ENCODE peak calls at places on chromosomes 16 and 17, in nine cellular contexts. R is ascending aorta; J is body of pancreas; U is vagina; V is left lung; H is CD4-positive, alpha-beta memory T cell; A is heart left ventricle; L is keratinocyte; C is fibroblast of lung. Y is an unnamed sample.

GRCh38 chr16:29198731-29199521 is 207.6 kb downstream of the NPIPB11 start:
- DNase-seq in R (no peak), J (no peak), U (peak; percentile 90), V (peak; percentile 27), H (no peak), A (peak; percentile 62), L (no peak), C (no peak), Y (no peak)

GRCh38 chr16:24610421-24610765 is 71.0 kb downstream of the RBBP6 start:
- DNase-seq in R (no peak), J (peak; percentile 16), U (no peak), V (no peak), H (no peak), A (peak; percentile 64), L (no peak), C (peak; percentile 46), Y (no peak)

GRCh38 chr16:10039220-10040096 is 142.8 kb downstream of the GRIN2A start:
- DNase-seq in R (no peak), J (peak; percentile 22), U (no peak), V (no peak), H (no peak), A (no peak), L (no peak), C (peak; percentile 37), Y (no peak)

GRCh38 chr16:56832768-56833167 is 32.2 kb upstream of the SLC12A3 start:
- DNase-seq in R (no peak), J (no peak), U (no peak), V (no peak), H (no peak), A (no peak), L (no peak), C (no peak), Y (no peak)

GRCh38 chr17:19933221-19933620 is 44.4 kb downstream of the AKAP10 start:
- DNase-seq in R (no peak), J (no peak), U (no peak), V (no peak), H (no peak), A (no peak), L (no peak), C (peak; percentile 45), Y (no peak)

GRCh38 chr17:42980766-42981397 is 517 bp downstream of the RUNDC1 start:
- DNase-seq in R (no peak), J (peak; percentile 54), U (no peak), V (peak; percentile 61), H (peak; percentile 59), A (peak; percentile 68), L (no peak), C (peak; percentile 68), Y (no peak)

GRCh38 chr16:83661656-83662055 is 146.1 kb upstream of the HSBP1 start:
- DNase-seq in R (no peak), J (no peak), U (no peak), V (no peak), H (no peak), A (no peak), L (peak; percentile 21), C (no peak), Y (no peak)

GRCh38 chr16:59213952-59214351 is 479.8 kb upstream of the GOT2 start:
- DNase-seq in R (no peak), J (no peak), U (no peak), V (no peak), H (no peak), A (no peak), L (no peak), C (peak; percentile 75), Y (no peak)

GRCh38 chr16:1642753-1643152 is 30.6 kb downstream of the CRAMP1 start:
- DNase-seq in R (no peak), J (no peak), U (no peak), V (no peak), H (no peak), A (no peak), L (no peak), C (no peak), Y (no peak)

GRCh38 chr16:14384745-14385144 is 245.3 kb downstream of the PARN start:
- DNase-seq in R (no peak), J (no peak), U (no peak), V (no peak), H (no peak), A (no peak), L (no peak), C (no peak), Y (no peak)

GRCh38 chr16:3131755-3132377 is 3.0 kb upstream of the ZNF213 start:
- DNase-seq in R (no peak), J (peak; percentile 47), U (no peak), V (no peak), H (no peak), A (no peak), L (no peak), C (peak; percentile 25), Y (no peak)

GRCh38 chr16:35148748-35149147 is 1689.3 kb downstream of the TP53TG3F start:
- DNase-seq in R (no peak), J (no peak), U (no peak), V (no peak), H (no peak), A (no peak), L (no peak), C (no peak), Y (no peak)

GRCh38 chr16:35146723-35147458 is 1687.5 kb downstream of the TP53TG3F start:
- DNase-seq in R (no peak), J (no peak), U (no peak), V (no peak), H (no peak), A (no peak), L (no peak), C (no peak), Y (no peak)

GRCh38 chr16:35146031-35146710 is 1686.8 kb downstream of the TP53TG3F start:
- DNase-seq in R (no peak), J (no peak), U (no peak), V (no peak), H (no peak), A (no peak), L (no peak), C (no peak), Y (no peak)

GRCh38 chr16:35149550-35149949 is 1690.1 kb downstream of the TP53TG3F start:
- DNase-seq in R (no peak), J (no peak), U (no peak), V (no peak), H (no peak), A (no peak), L (no peak), C (no peak), Y (no peak)

DNA sequence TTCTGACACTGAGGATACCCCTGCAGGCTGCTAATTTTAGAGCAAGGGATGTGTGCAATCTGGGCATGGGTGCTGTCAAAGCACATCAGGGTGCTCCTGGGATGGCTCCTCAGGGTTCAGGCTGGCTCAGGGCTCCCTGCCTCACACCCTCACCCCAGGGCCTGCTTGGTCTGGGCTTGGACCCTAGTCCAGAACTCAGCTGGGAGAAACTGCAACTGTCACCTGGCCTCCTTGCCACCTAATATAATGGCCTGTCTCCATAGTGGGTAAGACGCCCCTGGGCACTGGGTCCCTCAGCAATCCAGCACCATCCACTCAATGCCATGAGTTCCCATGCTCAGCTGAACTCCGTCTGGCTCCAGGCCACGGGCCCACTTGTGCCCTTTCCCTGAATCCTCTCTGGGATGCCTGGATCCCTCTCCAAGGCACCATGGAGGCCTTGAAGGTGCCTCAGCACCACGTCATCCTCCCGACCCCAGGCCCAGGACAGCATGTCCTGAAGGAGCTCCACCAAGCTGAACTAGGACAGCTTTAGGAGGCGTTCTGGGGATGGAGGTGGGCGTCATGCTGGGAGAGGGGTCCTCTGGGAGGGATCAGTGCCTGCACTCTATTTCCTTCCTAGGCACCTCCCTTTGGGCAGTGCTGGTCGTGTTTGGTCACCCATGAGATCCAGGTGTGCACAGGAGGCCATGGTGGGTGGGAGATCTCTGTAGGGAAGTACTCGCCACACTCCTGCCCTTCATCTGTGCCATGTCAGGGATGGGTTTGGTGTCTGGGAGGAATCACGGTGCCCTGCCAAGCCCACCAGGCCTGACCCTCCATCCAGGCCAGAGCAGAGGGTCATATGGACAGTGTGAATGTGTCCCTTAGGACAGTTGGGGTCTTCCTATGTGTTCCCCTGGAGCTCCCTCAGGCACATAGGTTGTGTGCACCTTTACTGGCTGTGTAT is 1688.4 kb downstream of the TP53TG3F start:
- DNase-seq in R (no peak), J (no peak), U (no peak), V (no peak), H (no peak), A (no peak), L (no peak), C (no peak), Y (no peak)
- H3K9me3 ChIP-seq in R (no peaks in the 10 kb centered on the region), J (no peaks in the 10 kb centered on the region), U (no peaks in the 10 kb centered on the region), V (peaks cover 91% of the 10 kb centered on the region), H (no peaks in the 10 kb centered on the region), A (no peaks in the 10 kb centered on the region), L (peaks cover 6% of the 10 kb centered on the region), C (no peaks in the 10 kb centered on the region), Y (peaks cover 5% of the 10 kb centered on the region)

GRCh38 chr17:47287068-47287467 is 33.4 kb downstream of the ITGB3 start:
- DNase-seq in R (no peak), J (no peak), U (no peak), V (no peak), H (no peak), A (no peak), L (no peak), C (no peak), Y (no peak)
- H3K4me3 ChIP-seq in R (no peak overlapping the region), J (no peak overlapping the region), U (no peak overlapping the region), V (no peak overlapping the region), H (no peak overlapping the region), A (no peak overlapping the region), L (no peak overlapping the region), C (no peak overlapping the region), Y (no peak overlapping the region)

DNA sequence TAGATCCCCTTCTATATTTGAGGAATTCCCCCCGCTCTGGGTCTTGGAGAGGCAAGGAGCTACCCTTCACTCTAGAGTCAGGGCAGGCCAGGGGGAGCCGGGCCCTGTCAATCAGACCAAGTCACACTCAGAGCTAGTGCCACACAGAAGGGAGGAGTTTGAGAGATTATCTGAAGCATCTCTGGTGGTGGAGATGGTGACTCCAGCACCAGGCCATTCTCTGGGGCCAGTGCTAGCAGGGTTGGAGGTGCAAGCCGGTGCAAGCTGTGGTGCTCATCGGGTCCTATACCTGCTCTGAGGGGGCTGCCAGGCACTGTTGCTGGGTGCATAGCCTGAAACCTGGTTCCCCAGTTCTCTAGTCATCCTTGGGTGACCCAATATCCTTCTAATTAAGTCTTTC is 201.2 kb downstream of the COPRS start:
- DNase-seq in R (no peak), J (no peak), U (peak; percentile 67), V (no peak), H (no peak), A (no peak), L (no peak), C (no peak), Y (no peak)
- H3K27ac ChIP-seq in R (no peak overlapping the region), J (no peak overlapping the region), U (no peak overlapping the region), V (no peak overlapping the region), H (no peak overlapping the region), A (no peak overlapping the region), L (no peak overlapping the region), C (no peak overlapping the region), Y (no peak overlapping the region)

DNA sequence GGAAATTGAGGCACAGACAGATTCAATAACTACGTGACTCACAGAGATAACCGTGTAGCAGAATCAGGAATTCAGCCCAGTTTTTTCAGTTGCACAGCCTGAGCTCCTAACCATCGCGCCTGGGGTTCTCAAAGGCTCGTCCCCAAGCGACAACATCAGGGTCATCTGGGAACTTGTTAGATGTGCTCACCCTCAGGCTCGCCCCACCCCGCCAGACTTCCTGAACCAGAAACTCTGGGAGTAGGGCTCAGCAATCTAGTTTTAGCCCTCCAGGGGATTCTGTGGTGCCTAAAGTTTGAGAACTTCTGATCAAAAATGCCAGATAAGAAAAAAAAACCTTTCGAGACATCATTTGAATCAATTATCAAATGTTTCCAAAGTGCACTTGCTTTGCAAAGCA is 559.8 kb downstream of the WWOX start:
- DNase-seq in R (no peak), J (no peak), U (no peak), V (no peak), H (no peak), A (no peak), L (no peak), C (no peak), Y (no peak)
- H3K9me3 ChIP-seq in R (no peaks in the 10 kb centered on the region), J (no peaks in the 10 kb centered on the region), U (peaks cover 3% of the 10 kb centered on the region), V (no peaks in the 10 kb centered on the region), H (no peaks in the 10 kb centered on the region), A (no peaks in the 10 kb centered on the region), L (no peaks in the 10 kb centered on the region), C (no peaks in the 10 kb centered on the region), Y (no peaks in the 10 kb centered on the region)

GRCh38 chr17:66676421-66676820 is 158.5 kb upstream of the CACNG5 start:
- DNase-seq in R (no peak), J (peak; percentile 88), U (no peak), V (peak; percentile 82), H (no peak), A (no peak), L (peak; percentile 84), C (peak; percentile 25), Y (no peak)
- H3K4me3 ChIP-seq in R (no peak overlapping the region), J (no peak overlapping the region), U (peak overlapping the region; percentile 12), V (no peak overlapping the region), H (no peak overlapping the region), A (no peak overlapping the region), L (peak overlapping the region; percentile 14), C (no peak overlapping the region), Y (no peak overlapping the region)

Y was measured in effector memory CD4-positive, alpha-beta T cell.